ENCODE peak calls at places on chromosomes 5 and 9, in five cellular contexts. One of them, this sample, is unnamed.

GRCh38 chr5:36422957-36423356 is 121.3 kb upstream of the RANBP3L start:
- DNase-seq in GM12878: no peak
- DNase-seq in H1: no peak
- DNase-seq in WTC11: no peak
- DNase-seq in HepG2: no peak
- DNase-seq in this sample: no peak

GRCh38 chr5:119285070-119285916 is 70.5 kb upstream of the TNFAIP8 start:
- DNase-seq in GM12878: no peak
- DNase-seq in WTC11: no peak
- DNase-seq in HepG2: no peak
- DNase-seq in H1: no peak
- DNase-seq in this sample: no peak

GRCh38 chr9:34197280-34197679 is 18.4 kb downstream of the UBAP1 start:
- DNase-seq in H1: no peak
- DNase-seq in HepG2: no peak
- DNase-seq in GM12878: no peak
- DNase-seq in WTC11: no peak
- DNase-seq in this sample: no peak

GRCh38 chr5:61386062-61386800 is 54.2 kb downstream of the ZSWIM6 start:
- DNase-seq in H1: no peak
- DNase-seq in GM12878: no peak
- DNase-seq in WTC11: no peak
- DNase-seq in HepG2: peak
- DNase-seq in this sample: no peak

GRCh38 chr9:34463098-34463900 is 4.7 kb downstream of the DNAI1 start:
- DNase-seq in GM12878: no peak
- DNase-seq in H1: no peak
- DNase-seq in WTC11: no peak
- DNase-seq in HepG2: no peak
- DNase-seq in this sample: no peak

GRCh38 chr5:33409435-33410146 is 31.2 kb upstream of the TARS1 start:
- DNase-seq in WTC11: no peak
- DNase-seq in H1: no peak
- DNase-seq in HepG2: peak
- DNase-seq in GM12878: no peak
- DNase-seq in this sample: no peak

GRCh38 chr9:125655691-125656410 is 51.2 kb downstream of the MAPKAP1 start:
- DNase-seq in H1: no peak
- DNase-seq in GM12878: no peak
- DNase-seq in HepG2: no peak
- DNase-seq in WTC11: no peak
- DNase-seq in this sample: peak

GRCh38 chr9:110143969-110144545 is 63.9 kb downstream of the C9orf152 start:
- DNase-seq in HepG2: no peak
- DNase-seq in GM12878: no peak
- DNase-seq in H1: no peak
- DNase-seq in WTC11: no peak
- DNase-seq in this sample: no peak

GRCh38 chr5:168670881-168671575 is 91.9 kb upstream of the PANK3 start:
- DNase-seq in WTC11: peak
- DNase-seq in GM12878: no peak
- DNase-seq in H1: no peak
- DNase-seq in HepG2: no peak
- DNase-seq in this sample: peak

GRCh38 chr9:71911908-71912325 is 478 bp downstream of the C9orf85 start:
- DNase-seq in WTC11: no peak
- DNase-seq in HepG2: no peak
- DNase-seq in H1: no peak
- DNase-seq in GM12878: no peak
- DNase-seq in this sample: no peak

GRCh38 chr5:125140855-125141254 is 394.4 kb upstream of the ZNF608 start:
- DNase-seq in GM12878: no peak
- DNase-seq in H1: no peak
- DNase-seq in WTC11: no peak
- DNase-seq in HepG2: peak
- DNase-seq in this sample: no peak

GRCh38 chr5:107425541-107426031 is 245.2 kb downstream of the EFNA5 start:
- DNase-seq in HepG2: no peak
- DNase-seq in GM12878: no peak
- DNase-seq in WTC11: no peak
- DNase-seq in H1: no peak
- DNase-seq in this sample: no peak

GRCh38 chr5:122967625-122968024 is 68.9 kb downstream of the PPIC start:
- DNase-seq in HepG2: no peak
- DNase-seq in GM12878: peak
- DNase-seq in WTC11: no peak
- DNase-seq in H1: no peak
- DNase-seq in this sample: no peak

GRCh38 chr5:83817591-83817990 is 96.9 kb upstream of the HAPLN1 start:
- DNase-seq in HepG2: no peak
- DNase-seq in WTC11: no peak
- DNase-seq in GM12878: no peak
- DNase-seq in H1: no peak
- DNase-seq in this sample: no peak

GRCh38 chr9:89970701-89971100 is 365.9 kb downstream of the GADD45G start:
- DNase-seq in H1: no peak
- DNase-seq in WTC11: no peak
- DNase-seq in HepG2: no peak
- DNase-seq in GM12878: no peak
- DNase-seq in this sample: no peak

GRCh38 chr9:89967527-89967926 is 362.7 kb downstream of the GADD45G start:
- DNase-seq in H1: no peak
- DNase-seq in WTC11: no peak
- DNase-seq in GM12878: no peak
- DNase-seq in HepG2: no peak
- DNase-seq in this sample: peak

GRCh38 chr9:89974582-89974981 is 369.8 kb downstream of the GADD45G start:
- DNase-seq in GM12878: no peak
- DNase-seq in WTC11: no peak
- DNase-seq in HepG2: no peak
- DNase-seq in H1: no peak
- DNase-seq in this sample: no peak

GRCh38 chr9:89969156-89969566 is 364.3 kb downstream of the GADD45G start:
- DNase-seq in WTC11: no peak
- DNase-seq in H1: no peak
- DNase-seq in GM12878: no peak
- DNase-seq in HepG2: peak
- DNase-seq in this sample: no peak

GRCh38 chr9:89969881-89970639 is 365.2 kb downstream of the GADD45G start:
- DNase-seq in H1: no peak
- DNase-seq in WTC11: no peak
- DNase-seq in HepG2: no peak
- DNase-seq in GM12878: no peak
- DNase-seq in this sample: no peak
- TF ChIP-seq CREB1 in H1: no peak
- TF ChIP-seq CREB1 in WTC11: no peak
- TF ChIP-seq CREB1 in HepG2: no peak
- TF ChIP-seq CREB1 in GM12878: no peak
- TF ChIP-seq CREB1 in this sample: no peak

DNA sequence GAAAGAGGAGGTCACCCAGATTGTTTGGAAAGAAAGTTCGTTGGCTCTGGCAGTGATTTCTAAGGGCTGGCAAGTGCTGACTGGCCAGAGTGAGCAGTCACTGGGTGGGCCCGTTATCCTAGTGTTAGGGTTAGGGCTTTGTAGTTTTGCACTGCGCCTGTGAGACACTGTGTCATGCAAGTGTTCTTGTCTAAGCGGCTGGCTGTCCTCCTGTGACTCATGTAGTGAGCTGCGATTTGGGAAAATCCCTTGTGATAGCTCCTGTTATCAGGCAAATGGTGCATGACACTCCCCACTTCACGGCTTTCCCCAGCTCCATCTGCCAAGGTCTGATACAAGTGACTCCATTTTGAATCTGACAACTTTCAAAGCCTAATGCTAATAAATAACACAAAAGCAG is 526.0 kb upstream of the ADAMTS16 start:
- DNase-seq in WTC11: no peak
- DNase-seq in GM12878: no peak
- DNase-seq in H1: no peak
- DNase-seq in HepG2: no peak
- DNase-seq in this sample: no peak
- TF ChIP-seq CREB1 in WTC11: no peak
- TF ChIP-seq CREB1 in GM12878: no peak
- TF ChIP-seq CREB1 in H1: no peak
- TF ChIP-seq CREB1 in HepG2: no peak
- TF ChIP-seq CREB1 in this sample: no peak

GRCh38 chr5:51651889-51652288 is 268.6 kb downstream of the ISL1 start:
- DNase-seq in H1: no peak
- DNase-seq in GM12878: no peak
- DNase-seq in HepG2: no peak
- DNase-seq in WTC11: no peak
- DNase-seq in this sample: no peak
- TF ChIP-seq CREB1 in H1: no peak
- TF ChIP-seq CREB1 in GM12878: no peak
- TF ChIP-seq CREB1 in HepG2: no peak
- TF ChIP-seq CREB1 in WTC11: no peak
- TF ChIP-seq CREB1 in this sample: no peak

GRCh38 chr5:53480474-53481353 is at the start of gene FST:
- DNase-seq in H1: no peak
- DNase-seq in GM12878: no peak
- DNase-seq in WTC11: peak
- DNase-seq in HepG2: no peak
- DNase-seq in this sample: peak
- TF ChIP-seq CREB1 in H1: peak
- TF ChIP-seq CREB1 in GM12878: no peak
- TF ChIP-seq CREB1 in WTC11: no peak
- TF ChIP-seq CREB1 in HepG2: no peak
- TF ChIP-seq CREB1 in this sample: peak

GRCh38 chr5:150142800-150143724 is 12.6 kb downstream of the PDGFRB start:
- DNase-seq in H1: no peak
- DNase-seq in WTC11: no peak
- DNase-seq in HepG2: peak
- DNase-seq in GM12878: no peak
- DNase-seq in this sample: no peak
- TF ChIP-seq CREB1 in H1: no peak
- TF ChIP-seq CREB1 in WTC11: no peak
- TF ChIP-seq CREB1 in HepG2: peak
- TF ChIP-seq CREB1 in GM12878: no peak
- TF ChIP-seq CREB1 in this sample: no peak

DNA sequence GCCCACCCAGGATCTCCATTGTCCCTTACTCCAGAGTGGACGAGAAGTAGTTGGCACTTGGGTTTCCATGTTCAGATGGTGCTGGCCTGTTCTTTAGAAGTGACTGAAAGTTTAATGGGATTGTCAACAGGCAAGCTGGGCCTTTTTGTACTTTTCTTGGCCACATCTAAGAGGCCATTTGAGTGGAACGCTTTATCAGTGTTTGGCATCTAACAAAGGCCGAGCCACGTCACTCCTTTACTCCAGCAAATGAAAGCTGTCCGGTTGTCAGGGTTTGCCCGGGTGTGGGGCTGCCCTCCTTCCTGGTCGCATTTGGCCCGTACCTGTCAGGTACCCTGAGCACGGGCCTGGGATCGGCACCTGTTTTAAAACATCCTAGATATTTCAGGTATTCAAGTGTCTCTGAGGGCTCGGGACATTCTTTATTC is 71.5 kb downstream of the RCL1 start:
- DNase-seq in GM12878: no peak
- DNase-seq in HepG2: no peak
- DNase-seq in WTC11: peak
- DNase-seq in H1: no peak
- DNase-seq in this sample: peak
- TF ChIP-seq CREB1 in GM12878: no peak
- TF ChIP-seq CREB1 in HepG2: no peak
- TF ChIP-seq CREB1 in WTC11: no peak
- TF ChIP-seq CREB1 in H1: no peak
- TF ChIP-seq CREB1 in this sample: no peak

GRCh38 chr9:91423785-91424402 is at the start of gene NFIL3:
- DNase-seq in H1: no peak
- DNase-seq in WTC11: peak
- DNase-seq in GM12878: no peak
- DNase-seq in HepG2: peak
- DNase-seq in this sample: peak
- TF ChIP-seq CREB1 in H1: peak
- TF ChIP-seq CREB1 in WTC11: no peak
- TF ChIP-seq CREB1 in GM12878: peak
- TF ChIP-seq CREB1 in HepG2: no peak
- TF ChIP-seq CREB1 in this sample: no peak

GRCh38 chr5:77944757-77945340 is 168.7 kb upstream of the TBCA start:
- DNase-seq in GM12878: no peak
- DNase-seq in WTC11: no peak
- DNase-seq in H1: no peak
- DNase-seq in HepG2: no peak
- DNase-seq in this sample: no peak

GRCh38 chr5:77946381-77947050 is 170.4 kb upstream of the TBCA start:
- DNase-seq in H1: no peak
- DNase-seq in GM12878: no peak
- DNase-seq in HepG2: no peak
- DNase-seq in WTC11: no peak
- DNase-seq in this sample: no peak

GRCh38 chr5:77943851-77944250 is 167.7 kb upstream of the TBCA start:
- DNase-seq in GM12878: no peak
- DNase-seq in H1: no peak
- DNase-seq in WTC11: no peak
- DNase-seq in HepG2: no peak
- DNase-seq in this sample: no peak

GRCh38 chr5:77945874-77946273 is 169.7 kb upstream of the TBCA start:
- DNase-seq in HepG2: no peak
- DNase-seq in WTC11: no peak
- DNase-seq in H1: no peak
- DNase-seq in GM12878: no peak
- DNase-seq in this sample: no peak

GRCh38 chr5:77942578-77943239 is 166.6 kb upstream of the TBCA start:
- DNase-seq in H1: no peak
- DNase-seq in GM12878: no peak
- DNase-seq in WTC11: no peak
- DNase-seq in HepG2: no peak
- DNase-seq in this sample: no peak
- TF ChIP-seq CREB1 in H1: no peak
- TF ChIP-seq CREB1 in GM12878: no peak
- TF ChIP-seq CREB1 in WTC11: no peak
- TF ChIP-seq CREB1 in HepG2: no peak
- TF ChIP-seq CREB1 in this sample: no peak

GRCh38 chr9:88587182-88587581 is 52.2 kb downstream of the NXNL2 start:
- DNase-seq in H1: no peak
- DNase-seq in GM12878: no peak
- DNase-seq in HepG2: no peak
- DNase-seq in WTC11: no peak
- DNase-seq in this sample: no peak
- TF ChIP-seq CREB1 in H1: no peak
- TF ChIP-seq CREB1 in GM12878: no peak
- TF ChIP-seq CREB1 in HepG2: no peak
- TF ChIP-seq CREB1 in WTC11: no peak
- TF ChIP-seq CREB1 in this sample: no peak

This sample was measured in GM23338.